ENCODE peak calls at places on chromosomes 2 and 18, in nine cellular contexts. X, T, E, L, O, N, U, D and B are unnamed samples.
A peak's percentile ranks its signal among the peaks of the same experiment; 100 is the strongest.

GRCh38 chr2:215850380-215850779 is 163.0 kb downstream of the MREG start:
- DNase-seq in D (no peak), T (no peak), L (no peak), N (no peak), E (no peak), O (no peak), U (no peak), X (no peak), B (no peak)

GRCh38 chr2:45834858-45835257 is 183.4 kb downstream of the PRKCE start:
- DNase-seq in O (no peak), L (no peak), D (no peak), U (no peak), X (no peak), N (no peak), T (no peak), E (no peak), B (no peak)

GRCh38 chr2:201936817-201937216 is 96.8 kb upstream of the FZD7 start:
- DNase-seq in L (no peak), E (no peak), D (no peak), U (no peak), O (peak; percentile 23), N (peak; percentile 74), T (no peak), X (no peak), B (no peak)

GRCh38 chr2:169406891-169407290 is 44.6 kb upstream of the LRP2 start:
- DNase-seq in T (no peak), L (no peak), E (no peak), X (no peak), D (no peak), O (no peak), N (no peak), U (no peak), B (no peak)

GRCh38 chr2:233435436-233436190 is 81.3 kb downstream of the DGKD start:
- DNase-seq in O (no peak), E (no peak), T (no peak), D (no peak), X (no peak), U (no peak), L (no peak), N (no peak), B (peak; percentile 79)

GRCh38 chr2:25420820-25421237 is 79.1 kb upstream of the DNMT3A start:
- DNase-seq in T (no peak), D (no peak), X (no peak), N (no peak), O (peak; percentile 42), L (no peak), E (no peak), U (no peak), B (no peak)

GRCh38 chr2:183070942-183071844 is 7.4 kb upstream of the DUSP19 start:
- DNase-seq in E (no peak), X (no peak), T (no peak), O (peak; percentile 36), N (peak; percentile 67), D (no peak), L (no peak), U (peak; percentile 88), B (no peak)

GRCh38 chr18:49814147-49814499 is 790 bp upstream of the ACAA2 start:
- DNase-seq in D (peak; percentile 94), O (peak; percentile 63), N (peak; percentile 23), X (no peak), E (peak; percentile 34), L (peak; percentile 26), U (peak; percentile 71), T (no peak), B (no peak)

GRCh38 chr18:75977069-75977468 is 518.0 kb downstream of the ZNF516 start:
- DNase-seq in T (no peak), X (no peak), U (no peak), N (no peak), L (no peak), O (no peak), E (no peak), D (no peak), B (no peak)

GRCh38 chr18:8627540-8627939 is 18.3 kb downstream of the RAB12 start:
- DNase-seq in O (no peak), X (no peak), T (no peak), N (peak; percentile 85), L (no peak), E (no peak), D (no peak), U (no peak), B (no peak)

DNA sequence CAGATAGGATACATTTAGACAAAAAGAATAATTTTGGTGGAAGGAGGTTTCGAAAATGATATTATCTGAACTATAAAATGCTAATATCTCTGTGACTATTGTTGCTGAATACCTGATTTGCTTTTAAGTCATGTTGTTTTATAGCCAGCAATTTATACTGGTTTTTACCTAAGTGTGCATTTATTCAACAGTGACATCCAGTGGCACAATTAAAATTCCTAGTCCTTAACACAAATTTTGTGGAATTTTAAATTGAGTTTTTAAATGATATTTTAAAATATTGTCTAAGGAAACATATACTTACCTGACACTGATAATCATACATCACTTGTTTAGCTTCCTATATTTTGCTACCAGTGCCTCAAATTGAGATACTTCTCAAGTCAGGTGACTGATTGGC is 144.8 kb downstream of the ARHGAP28 start:
- DNase-seq in O (no peak), T (no peak), X (no peak), D (peak; percentile 78), E (no peak), L (no peak), N (no peak), U (no peak), B (no peak)
- TF ChIP-seq CTCF in O (no peak), T (no peak), X (no peak), D (no peak), E (no peak), L (no peak), N (no peak), U (no peak), B (no peak)

GRCh38 chr2:237722616-237723015 is 76.0 kb upstream of the RBM44 start:
- DNase-seq in D (no peak), T (no peak), X (no peak), N (no peak), E (no peak), L (no peak), U (no peak), O (no peak), B (no peak)
- H3K4me1 ChIP-seq in D (peaks cover 88% of the 10 kb centered on the region), T (peaks cover 29% of the 10 kb centered on the region), X (peaks cover 19% of the 10 kb centered on the region), N (peaks cover 38% of the 10 kb centered on the region), E (peaks cover 8% of the 10 kb centered on the region), L (peaks cover 5% of the 10 kb centered on the region), U (peaks cover 28% of the 10 kb centered on the region), O (peaks cover 49% of the 10 kb centered on the region), B (peaks cover 46% of the 10 kb centered on the region)

DNA sequence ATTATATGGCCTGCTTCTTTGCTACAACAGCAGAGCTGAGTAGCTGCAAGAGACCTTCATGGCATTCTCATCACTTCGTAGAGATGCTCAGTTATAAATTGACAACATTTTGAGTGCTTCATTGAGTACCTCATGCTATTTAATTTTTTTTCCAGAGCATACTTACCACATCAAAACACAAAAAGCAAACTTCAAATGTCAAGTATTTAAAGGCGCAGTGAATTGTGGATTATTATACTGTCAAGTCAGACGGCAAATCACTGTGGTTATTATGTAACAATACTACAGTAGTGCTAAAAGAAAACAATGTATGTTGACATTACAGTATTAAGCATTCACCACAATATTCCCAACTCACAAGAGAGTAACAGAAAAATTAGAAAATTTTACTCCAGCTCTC is 12.5 kb downstream of the ZC3H8 start:
- DNase-seq in O (no peak), T (no peak), X (no peak), N (no peak), E (no peak), U (no peak), D (no peak), L (no peak), B (no peak)
- TF ChIP-seq POLR2AphosphoS5 in O (no peak), T (no peak), X (no peak), N (no peak), E (no peak), U (no peak), D (no peak), L (no peak), B (no peak)

GRCh38 chr18:55779461-55779710 is 191.4 kb upstream of the TCF4 start:
- DNase-seq in D (no peak), O (no peak), U (no peak), T (no peak), N (no peak), E (peak; percentile 7), L (no peak), X (peak; percentile 72), B (no peak)

GRCh38 chr18:55778731-55779460 is 190.9 kb upstream of the TCF4 start:
- DNase-seq in T (no peak), O (no peak), E (no peak), L (no peak), X (no peak), U (peak; percentile 44), D (no peak), N (no peak), B (no peak)

GRCh38 chr18:55777666-55778304 is 189.8 kb upstream of the TCF4 start:
- DNase-seq in E (no peak), X (no peak), U (no peak), T (no peak), L (no peak), D (no peak), O (no peak), N (no peak), B (no peak)

GRCh38 chr18:55774505-55774904 is 186.5 kb upstream of the TCF4 start:
- DNase-seq in D (no peak), O (no peak), E (no peak), N (no peak), U (no peak), T (no peak), L (no peak), X (no peak), B (no peak)

DNA sequence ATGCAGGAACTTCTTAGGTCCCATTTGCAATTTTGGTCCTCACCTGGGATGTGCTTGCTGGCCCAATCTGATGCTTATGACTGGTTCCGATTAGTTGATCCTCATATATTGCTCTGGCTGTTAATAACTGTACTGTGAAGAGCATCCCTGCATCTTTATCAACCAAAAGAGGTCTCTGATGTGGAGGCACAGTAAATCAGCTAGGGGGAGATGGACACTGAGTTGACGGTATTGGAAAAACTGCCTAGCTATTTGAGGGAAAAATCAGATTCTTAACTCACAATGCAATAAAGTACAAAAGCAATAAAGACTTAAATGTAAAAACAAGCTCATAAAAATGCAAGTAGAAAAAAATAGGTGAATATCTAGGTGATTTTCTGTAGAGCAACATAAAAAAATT is 188.0 kb upstream of the TCF4 start:
- DNase-seq in T (no peak), L (no peak), U (no peak), O (no peak), N (no peak), D (no peak), E (no peak), X (no peak), B (no peak)
- TF ChIP-seq CTCF in T (no peak), L (no peak), U (peak; percentile 12), O (no peak), N (no peak), D (peak; percentile 7), E (no peak), X (no peak), B (peak; percentile 15)